ENCODE peak calls at places on chromosomes 6 and 20, in seven cellular contexts. A, O, Q, P, V, S and D are unnamed samples.

GRCh38 chr20:49286689-49287551 is 9.1 kb upstream of the ZNFX1 start:
- DNase-seq in A (peak), O (no peak), Q (no peak), P (peak), V (no peak), S (no peak), D (no peak)

GRCh38 chr6:166228839-166229528 is 61.3 kb upstream of the TBXT start:
- DNase-seq in A (no peak), O (no peak), Q (no peak), P (no peak), V (no peak), S (no peak), D (no peak)

GRCh38 chr20:61478094-61478493 is 226.0 kb downstream of the CDH4 start:
- DNase-seq in A (no peak), O (no peak), Q (no peak), P (no peak), V (no peak), S (no peak), D (no peak)

GRCh38 chr6:118249680-118250079 is 298.4 kb upstream of the PLN start:
- DNase-seq in A (no peak), O (no peak), Q (no peak), P (no peak), V (no peak), S (no peak), D (peak)

GRCh38 chr20:48364688-48365421 is 462.9 kb downstream of the PREX1 start:
- DNase-seq in A (no peak), O (no peak), Q (no peak), P (no peak), V (no peak), S (no peak), D (no peak)

GRCh38 chr6:9007062-9007461 is 571.7 kb upstream of the SLC35B3 start:
- DNase-seq in A (no peak), O (no peak), Q (no peak), P (no peak), V (no peak), S (no peak), D (no peak)

GRCh38 chr6:139271056-139271455 is 20.7 kb downstream of the TXLNB start:
- DNase-seq in A (peak), O (no peak), Q (no peak), P (peak), V (no peak), S (no peak), D (no peak)

GRCh38 chr6:16413399-16413798 is 175.0 kb downstream of the GMPR start:
- DNase-seq in A (no peak), O (no peak), Q (no peak), P (no peak), V (no peak), S (no peak), D (no peak)